ENCODE peak calls at places on chromosomes 7 and 10, in ten cellular contexts. Z is mesendoderm; L is brain microvascular endothelial cell; T is KBM-7; A is OCI-LY7; H is CD8-positive, alpha-beta T cell; W is activated CD8-positive, alpha-beta memory T cell treated with anti-CD3 and anti-CD28 coated beads, Interleukin-2, amount 50 U/mL, for 48 hours; B is amniotic epithelial cell; P is CD4-positive, CD25-positive, alpha-beta regulatory T cell; D is transverse colon. Y is an unnamed sample.

GRCh38 chr10:103845983-103846382 is 9.4 kb downstream of the SH3PXD2A start:
- DNase-seq in Z (no peak), L (no peak), T (peak; percentile 74), A (peak; percentile 70), H (peak; percentile 35), W (no peak), B (no peak), P (peak; percentile 73), D (peak; percentile 57), Y (peak; percentile 34)

GRCh38 chr10:73589538-73590126 is 1.5 kb downstream of the USP54 start:
- DNase-seq in Z (peak; percentile 26), L (peak; percentile 81), T (no peak), A (no peak), H (no peak), W (no peak), B (peak; percentile 96), P (no peak), D (no peak), Y (peak; percentile 23)

GRCh38 chr7:111486472-111487142 is 75.7 kb downstream of the IMMP2L start:
- DNase-seq in Z (peak; percentile 35), L (peak; percentile 56), T (peak; percentile 54), A (peak; percentile 49), H (no peak), W (no peak), B (peak; percentile 54), P (peak; percentile 46), D (no peak), Y (peak; percentile 70)

GRCh38 chr7:116167177-116167576 is 43.2 kb upstream of the TES start:
- DNase-seq in Z (peak; percentile 50), L (no peak), T (peak; percentile 50), A (peak; percentile 10), H (no peak), W (no peak), B (no peak), P (peak; percentile 79), D (no peak), Y (no peak)

GRCh38 chr7:156041398-156041797 is 229.1 kb upstream of the SHH start:
- DNase-seq in Z (no peak), L (no peak), T (no peak), A (no peak), H (no peak), W (no peak), B (no peak), P (no peak), D (no peak), Y (no peak)

GRCh38 chr10:125411724-125412123 is 251.4 kb upstream of the CTBP2 start:
- DNase-seq in Z (no peak), L (peak; percentile 95), T (no peak), A (no peak), H (no peak), W (no peak), B (peak; percentile 93), P (no peak), D (no peak), Y (peak; percentile 17)

GRCh38 chr7:12025246-12025645 is 185.8 kb upstream of the TMEM106B start:
- DNase-seq in Z (no peak), L (no peak), T (no peak), A (no peak), H (no peak), W (no peak), B (peak; percentile 74), P (no peak), D (no peak), Y (no peak)

GRCh38 chr10:18880530-18880929 is 168.1 kb upstream of the MALRD1 start:
- DNase-seq in Z (peak; percentile 67), L (no peak), T (no peak), A (no peak), H (no peak), W (no peak), B (peak; percentile 19), P (no peak), D (no peak), Y (no peak)

GRCh38 chr7:140003913-140004382 is 58.8 kb downstream of the PARP12 start:
- DNase-seq in Z (peak; percentile 79), L (peak; percentile 61), T (peak; percentile 76), A (peak; percentile 78), H (no peak), W (no peak), B (peak; percentile 70), P (peak; percentile 55), D (peak; percentile 19), Y (peak; percentile 58)

GRCh38 chr10:86963341-86963919 is 4.9 kb upstream of the ADIRF start:
- DNase-seq in Z (no peak), L (no peak), T (no peak), A (no peak), H (no peak), W (peak; percentile 45), B (no peak), P (no peak), D (peak; percentile 1), Y (no peak)

GRCh38 chr7:17774248-17774647 is 166.0 kb downstream of the SNX13 start:
- DNase-seq in Z (no peak), L (peak; percentile 77), T (no peak), A (no peak), H (no peak), W (no peak), B (peak; percentile 93), P (no peak), D (no peak), Y (no peak)

GRCh38 chr7:1169409-1170368 is 9.7 kb upstream of the ZFAND2A start:
- DNase-seq in Z (peak; percentile 85), L (peak; percentile 61), T (peak; percentile 21), A (peak; percentile 66), H (peak; percentile 86), W (peak; percentile 98), B (peak; percentile 58), P (peak; percentile 93), D (peak; percentile 90), Y (peak; percentile 90)

GRCh38 chr10:28202941-28203352 is 99.9 kb downstream of the MPP7 start:
- DNase-seq in Z (no peak), L (no peak), T (no peak), A (no peak), H (no peak), W (no peak), B (no peak), P (no peak), D (no peak), Y (no peak)

GRCh38 chr7:96304573-96304972 is 17.3 kb downstream of the SLC25A13 start:
- DNase-seq in Z (no peak), L (no peak), T (no peak), A (no peak), H (no peak), W (no peak), B (peak; percentile 74), P (no peak), D (no peak), Y (no peak)

GRCh38 chr10:94006591-94007550 is 13.1 kb downstream of the PLCE1 start:
- DNase-seq in Z (peak; percentile 91), L (peak; percentile 78), T (no peak), A (no peak), H (no peak), W (no peak), B (peak; percentile 71), P (no peak), D (peak; percentile 64), Y (no peak)

GRCh38 chr7:94368371-94368791 is 26.3 kb upstream of the COL1A2 start:
- DNase-seq in Z (no peak), L (peak; percentile 75), T (no peak), A (no peak), H (no peak), W (no peak), B (peak; percentile 80), P (no peak), D (no peak), Y (peak; percentile 97)

GRCh38 chr10:14588084-14588937 is 186.4 kb downstream of the FAM107B start:
- DNase-seq in Z (no peak), L (peak; percentile 96), T (no peak), A (no peak), H (no peak), W (no peak), B (peak; percentile 95), P (peak; percentile 76), D (no peak), Y (peak; percentile 97)

GRCh38 chr7:83541187-83541960 is 107.6 kb downstream of the SEMA3E start:
- DNase-seq in Z (no peak), L (no peak), T (no peak), A (no peak), H (no peak), W (no peak), B (no peak), P (no peak), D (no peak), Y (no peak)

GRCh38 chr7:99899830-99900519 is 19.4 kb downstream of the TRIM4 start:
- DNase-seq in Z (no peak), L (no peak), T (no peak), A (no peak), H (no peak), W (no peak), B (no peak), P (no peak), D (no peak), Y (no peak)

GRCh38 chr10:117865945-117866344 is 180.8 kb downstream of the RAB11FIP2 start:
- DNase-seq in Z (no peak), L (no peak), T (no peak), A (no peak), H (no peak), W (no peak), B (no peak), P (no peak), D (no peak), Y (no peak)

GRCh38 chr10:29849434-29849833 is 210.0 kb downstream of the JCAD start:
- DNase-seq in Z (no peak), L (peak; percentile 83), T (peak; percentile 86), A (no peak), H (no peak), W (no peak), B (peak; percentile 86), P (no peak), D (no peak), Y (peak; percentile 86)

GRCh38 chr7:54995631-54996340 is 23.0 kb upstream of the EGFR start:
- DNase-seq in Z (no peak), L (peak; percentile 80), T (peak; percentile 42), A (no peak), H (no peak), W (no peak), B (peak; percentile 75), P (peak; percentile 3), D (no peak), Y (peak; percentile 80)

GRCh38 chr7:1016577-1017531 is 27.5 kb upstream of the GPR146 start:
- DNase-seq in Z (no peak), L (no peak), T (no peak), A (no peak), H (no peak), W (no peak), B (no peak), P (no peak), D (no peak), Y (no peak)

GRCh38 chr7:135490783-135491182 is 19.1 kb downstream of the CNOT4 start:
- DNase-seq in Z (no peak), L (peak; percentile 50), T (peak; percentile 23), A (no peak), H (no peak), W (no peak), B (peak; percentile 80), P (no peak), D (no peak), Y (peak; percentile 52)

GRCh38 chr7:134174797-134175261 is 47.7 kb downstream of the LRGUK start:
- DNase-seq in Z (peak; percentile 52), L (peak; percentile 87), T (peak; percentile 49), A (no peak), H (no peak), W (no peak), B (peak; percentile 83), P (peak; percentile 54), D (no peak), Y (peak; percentile 71)